ENCODE peak calls at places on chromosomes 16 and 17, in ten cellular contexts. V is posterior vena cava; G is CD4-positive, alpha-beta T cell; S is D341Med; M is activated T-cell treated with anti-CD3 and anti-CD28 coated beads for 24 hours; C is effector memory CD8-positive, alpha-beta T cell; X is nucleus accumbens; Y is stimulated activated CD4-positive, alpha-beta T cell treated with anti-CD3 and anti-CD28 coated beads, Interleukin-2, amount 100 ng/mL, for 48 hours; J is memory B cell; T is NCI-H1417. I is an unnamed sample.

GRCh38 chr17:5297245-5297644 is 15.2 kb downstream of the RABEP1 start:
- DNase-seq in C (no peak), S (no peak), X (no peak), V (no peak), M (no peak), G (no peak), J (no peak), T (no peak), Y (no peak), I (no peak)

GRCh38 chr16:49350265-49351103 is 23.1 kb upstream of the C16orf78 start:
- DNase-seq in X (peak), T (peak), V (peak), M (peak), G (peak), J (peak), C (no peak), Y (peak), S (peak), I (no peak)

GRCh38 chr16:70348991-70349390 is 2.3 kb downstream of the DDX19A start:
- DNase-seq in X (no peak), T (no peak), C (no peak), M (no peak), G (no peak), J (no peak), Y (no peak), S (no peak), V (no peak), I (no peak)

GRCh38 chr16:10752843-10753523 is 9.3 kb downstream of the NUBP1 start:
- DNase-seq in T (no peak), Y (no peak), G (no peak), C (no peak), M (no peak), X (peak), J (peak), V (peak), S (no peak), I (peak)

GRCh38 chr17:13491916-13492315 is 109.8 kb downstream of the HS3ST3A1 start:
- DNase-seq in G (no peak), T (no peak), Y (no peak), V (no peak), M (no peak), J (no peak), X (no peak), S (no peak), C (no peak), I (no peak)

GRCh38 chr16:35215287-35215686 is 1755.9 kb downstream of the TP53TG3F start:
- DNase-seq in T (no peak), X (no peak), Y (no peak), S (no peak), M (no peak), G (no peak), C (no peak), J (no peak), V (no peak), I (no peak)

GRCh38 chr17:8924595-8924994 is 40.9 kb downstream of the PIK3R5 start:
- DNase-seq in J (no peak), X (no peak), V (no peak), G (no peak), C (no peak), S (no peak), M (no peak), T (no peak), Y (no peak), I (peak)

GRCh38 chr17:81667754-81668153 is 1.2 kb downstream of the CCDC137 start:
- DNase-seq in T (no peak), J (no peak), Y (no peak), S (peak), M (no peak), V (no peak), C (no peak), X (no peak), G (no peak), I (no peak)

GRCh38 chr17:40181205-40181604 is 3.9 kb downstream of the RAPGEFL1 start:
- DNase-seq in S (no peak), J (no peak), G (no peak), Y (no peak), M (no peak), V (no peak), T (no peak), C (no peak), X (no peak), I (no peak)

I was measured in GM12878.